ENCODE peak calls at places on chromosomes 11 and 22, in five cellular contexts. S is GM12891, P is EL, Z is prostate gland, T is NCI-H1930. V is an unnamed sample.
A peak's percentile ranks its signal among the peaks of the same experiment; 100 is the strongest.

GRCh38 chr22:44884562-44884961 is 125.2 kb downstream of the PHF21B start:
- DNase-seq in S (no peak), P (no peak), Z (no peak), T (no peak), V (no peak)

GRCh38 chr22:20720692-20721408 is 53.1 kb upstream of the SERPIND1 start:
- DNase-seq in S (no peak), P (no peak), Z (no peak), T (no peak), V (no peak)

GRCh38 chr22:38957808-38958207 is 399 bp downstream of the APOBEC3A start:
- DNase-seq in S (no peak), P (no peak), Z (no peak), T (no peak), V (no peak)

GRCh38 chr22:46553189-46553588 is 15.8 kb upstream of the CELSR1 start:
- DNase-seq in S (no peak), P (no peak), Z (no peak), T (no peak), V (no peak)

GRCh38 chr22:44224166-44224565 is 43.4 kb downstream of the PARVG start:
- DNase-seq in S (no peak), P (peak; percentile 26), Z (no peak), T (no peak), V (no peak)

GRCh38 chr11:59918987-59919589 is 19.1 kb upstream of the OOSP1 start:
- DNase-seq in S (peak; percentile 6), P (peak; percentile 76), Z (no peak), T (no peak), V (peak; percentile 79)

GRCh38 chr11:133946018-133946417 is 10.8 kb downstream of the IGSF9B start:
- DNase-seq in S (no peak), P (no peak), Z (no peak), T (no peak), V (no peak)

GRCh38 chr22:36839356-36840073 is 21.3 kb upstream of the NCF4 start:
- DNase-seq in S (no peak), P (peak; percentile 41), Z (no peak), T (no peak), V (peak; percentile 20)

GRCh38 chr11:20360650-20361049 is 2.9 kb upstream of the HTATIP2 start:
- DNase-seq in S (no peak), P (peak; percentile 41), Z (no peak), T (no peak), V (peak; percentile 53)

GRCh38 chr11:47378836-47379170 is 456 bp upstream of the SPI1 start:
- DNase-seq in S (no peak), P (no peak), Z (no peak), T (no peak), V (no peak)

GRCh38 chr11:66111158-66111557 is 41.1 kb downstream of the PACS1 start:
- DNase-seq in S (no peak), P (no peak), Z (no peak), T (no peak), V (no peak)

GRCh38 chr22:31820655-31821054 is 66.8 kb downstream of the DEPDC5 start:
- DNase-seq in S (no peak), P (no peak), Z (no peak), T (no peak), V (no peak)

GRCh38 chr11:3085052-3085451 is 27.8 kb upstream of the CARS1 start:
- DNase-seq in S (no peak), P (no peak), Z (no peak), T (no peak), V (no peak)

GRCh38 chr11:848988-849824 is 6.6 kb downstream of the TSPAN4 start:
- DNase-seq in S (no peak), P (no peak), Z (no peak), T (peak; percentile 63), V (no peak)

GRCh38 chr11:69817265-69818236 is 1.7 kb downstream of the FGF3 start:
- DNase-seq in S (no peak), P (peak; percentile 20), Z (no peak), T (no peak), V (peak; percentile 6)

GRCh38 chr11:109984634-109985289 is 108.4 kb upstream of the ZC3H12C start:
- DNase-seq in S (no peak), P (no peak), Z (no peak), T (no peak), V (no peak)

GRCh38 chr22:45518580-45518991 is 15.9 kb downstream of the FBLN1 start:
- DNase-seq in S (no peak), P (no peak), Z (no peak), T (no peak), V (peak; percentile 87)

GRCh38 chr11:128133501-128133900 is 453.9 kb downstream of the ETS1 start:
- DNase-seq in S (no peak), P (no peak), Z (no peak), T (no peak), V (no peak)

GRCh38 chr11:5118893-5119292 is 19.3 kb downstream of the OR52A5 start:
- DNase-seq in S (no peak), P (no peak), Z (no peak), T (no peak), V (no peak)

GRCh38 chr11:1928038-1928890 is 8.8 kb downstream of the TNNT3 start:
- DNase-seq in S (peak; percentile 24), P (no peak), Z (no peak), T (no peak), V (no peak)

GRCh38 chr11:118061401-118062125 is 15.3 kb upstream of the TMPRSS4 start:
- DNase-seq in S (no peak), P (no peak), Z (no peak), T (no peak), V (no peak)

GRCh38 chr11:107732327-107733051 is 20.6 kb upstream of the SLN start:
- DNase-seq in S (no peak), P (no peak), Z (no peak), T (no peak), V (no peak)

GRCh38 chr11:87235366-87235765 is 197.6 kb downstream of the TMEM135 start:
- DNase-seq in S (no peak), P (no peak), Z (no peak), T (no peak), V (no peak)

GRCh38 chr22:40388231-40388630 is 17.8 kb downstream of the SGSM3 start:
- DNase-seq in S (no peak), P (no peak), Z (no peak), T (no peak), V (no peak)

GRCh38 chr22:20010307-20011122 is 6.1 kb downstream of the ARVCF start:
- DNase-seq in S (no peak), P (no peak), Z (no peak), T (no peak), V (no peak)

GRCh38 chr22:31951201-31952093 is 7.1 kb downstream of the YWHAH start:
- DNase-seq in S (no peak), P (no peak), Z (no peak), T (no peak), V (no peak)

GRCh38 chr11:61327669-61328071 is 5.2 kb downstream of the DDB1 start:
- DNase-seq in S (no peak), P (peak; percentile 35), Z (no peak), T (no peak), V (no peak)

GRCh38 chr11:85114786-85115185 is 512.4 kb downstream of the DLG2 start:
- DNase-seq in S (no peak), P (no peak), Z (no peak), T (no peak), V (no peak)

GRCh38 chr11:109037856-109038780 is 373.2 kb downstream of the DDX10 start:
- DNase-seq in S (no peak), P (peak; percentile 83), Z (no peak), T (no peak), V (peak; percentile 41)

GRCh38 chr11:120751550-120751949 is 240.0 kb downstream of the GRIK4 start:
- DNase-seq in S (no peak), P (no peak), Z (no peak), T (no peak), V (no peak)

V was measured in A172.